ENCODE peak calls at places on chromosomes 11 and 22, in six cellular contexts. V, J, Q, F, N and X are unnamed samples.

GRCh38 chr11:126697937-126698336 is 302.6 kb downstream of the KIRREL3 start:
- DNase-seq in V (no peak), J (no peak), Q (no peak), F (no peak), N (no peak), X (no peak)

GRCh38 chr11:69398529-69399492 is 82.7 kb upstream of the LINC01488 start:
- DNase-seq in V (peak), J (peak), Q (no peak), F (no peak), N (no peak), X (no peak)

GRCh38 chr11:1194977-1195689 is 27.7 kb upstream of the MUC5B start:
- DNase-seq in V (no peak), J (no peak), Q (no peak), F (no peak), N (no peak), X (no peak)

GRCh38 chr11:57588038-57588710 is 9.3 kb upstream of the SERPING1 start:
- DNase-seq in V (no peak), J (no peak), Q (no peak), F (no peak), N (no peak), X (no peak)

GRCh38 chr22:35615156-35615555 is 2.0 kb downstream of the MB start:
- DNase-seq in V (no peak), J (no peak), Q (no peak), F (no peak), N (no peak), X (no peak)

GRCh38 chr11:57405271-57405890 is 14.9 kb upstream of the PRG2 start:
- DNase-seq in V (no peak), J (no peak), Q (no peak), F (no peak), N (no peak), X (no peak)

GRCh38 chr11:13207270-13207664 is 70.3 kb upstream of the BMAL1 start:
- DNase-seq in V (no peak), J (peak), Q (no peak), F (no peak), N (no peak), X (no peak)

GRCh38 chr22:20494978-20495860 is at the start of gene KLHL22:
- DNase-seq in V (peak), J (peak), Q (no peak), F (no peak), N (no peak), X (no peak)

GRCh38 chr11:111602865-111603632 is 800 bp downstream of the SIK2 start:
- DNase-seq in V (peak), J (peak), Q (no peak), F (no peak), N (no peak), X (no peak)

GRCh38 chr11:122214567-122214966 is 98.6 kb upstream of the BLID start:
- DNase-seq in V (no peak), J (peak), Q (no peak), F (no peak), N (no peak), X (no peak)

GRCh38 chr22:17999851-18000250 is 24.5 kb downstream of the MICAL3 start:
- DNase-seq in V (no peak), J (no peak), Q (no peak), F (no peak), N (no peak), X (no peak)

GRCh38 chr11:45794169-45794568 is 10.8 kb upstream of the SLC35C1 start:
- DNase-seq in V (no peak), J (no peak), Q (no peak), F (no peak), N (no peak), X (no peak)

GRCh38 chr11:63915961-63916836 is 765 bp downstream of the RCOR2 start:
- DNase-seq in V (peak), J (peak), Q (no peak), F (no peak), N (no peak), X (no peak)

GRCh38 chr11:87879118-87879517 is 296.1 kb downstream of the RAB38 start:
- DNase-seq in V (peak), J (peak), Q (peak), F (no peak), N (no peak), X (no peak)

GRCh38 chr11:47587039-47587675 is 679 bp downstream of the FAM180B start:
- DNase-seq in V (no peak), J (no peak), Q (no peak), F (no peak), N (no peak), X (no peak)

GRCh38 chr22:26979294-26979693 is 321.9 kb downstream of the MIAT start:
- DNase-seq in V (peak), J (peak), Q (no peak), F (no peak), N (no peak), X (no peak)

GRCh38 chr22:49693416-49693815 is 134.3 kb downstream of the BRD1 start:
- DNase-seq in V (no peak), J (no peak), Q (no peak), F (no peak), N (no peak), X (no peak)